ENCODE peak calls at places on chromosomes 5 and 9, in seven cellular contexts. D, G, Y, S, L, M and H are unnamed samples.

GRCh38 chr5:140205216-140205615 is 30.2 kb downstream of the CYSTM1 start:
- DNase-seq in L (no peak), M (no peak), Y (no peak), G (no peak), D (peak), S (peak), H (no peak)

GRCh38 chr9:90141723-90142122 is 500.9 kb downstream of the DIRAS2 start:
- DNase-seq in Y (no peak), S (no peak), D (peak), M (no peak), G (peak), L (no peak), H (peak)

GRCh38 chr9:97615439-97616072 is 17.6 kb downstream of the TSTD2 start:
- DNase-seq in G (peak), Y (peak), L (peak), M (peak), S (peak), D (peak), H (peak)

GRCh38 chr5:11182441-11183080 is 421.5 kb upstream of the DAP start:
- DNase-seq in G (peak), Y (no peak), S (peak), M (peak), L (peak), D (peak), H (peak)

GRCh38 chr9:37635808-37636207 is 14.9 kb upstream of the FRMPD1 start:
- DNase-seq in Y (no peak), M (no peak), G (no peak), D (no peak), S (no peak), L (no peak), H (no peak)

GRCh38 chr9:12777149-12778010 is 2.6 kb downstream of the LURAP1L start:
- DNase-seq in Y (no peak), D (no peak), S (no peak), G (peak), M (no peak), L (no peak), H (no peak)

GRCh38 chr5:100913298-100913697 is 10.2 kb upstream of the ST8SIA4 start:
- DNase-seq in S (no peak), Y (no peak), D (no peak), M (no peak), G (no peak), L (no peak), H (no peak)

GRCh38 chr5:88145603-88146467 is 122.8 kb downstream of the TMEM161B start:
- DNase-seq in Y (no peak), G (no peak), S (no peak), M (no peak), D (no peak), L (no peak), H (no peak)

GRCh38 chr5:157917909-157918809 is 59.2 kb upstream of the CLINT1 start:
- DNase-seq in L (peak), Y (peak), S (peak), M (peak), G (peak), D (peak), H (peak)

GRCh38 chr5:90483206-90483605 is 8.5 kb downstream of the POLR3G start:
- DNase-seq in M (no peak), D (peak), L (no peak), Y (no peak), G (peak), S (no peak), H (no peak)

GRCh38 chr5:132466453-132467291 is 23.9 kb downstream of the IRF1 start:
- DNase-seq in L (no peak), S (peak), G (peak), M (no peak), Y (peak), D (peak), H (peak)

GRCh38 chr9:131839281-131840084 is 99.6 kb upstream of the RAPGEF1 start:
- DNase-seq in G (peak), D (peak), Y (peak), L (no peak), S (peak), M (peak), H (no peak)

GRCh38 chr5:93874491-93874890 is 133.1 kb upstream of the POU5F2 start:
- DNase-seq in M (no peak), L (no peak), G (no peak), S (no peak), Y (no peak), D (peak), H (no peak)

GRCh38 chr5:146499680-146500079 is 16.3 kb downstream of the GPR151 start:
- DNase-seq in G (no peak), M (no peak), D (no peak), L (no peak), S (no peak), Y (no peak), H (no peak)

GRCh38 chr9:125374443-125375309 is 113.0 kb downstream of the GAPVD1 start:
- DNase-seq in D (peak), L (peak), G (peak), M (peak), Y (peak), S (peak), H (peak)

GRCh38 chr5:50595199-50595598 is 71.2 kb upstream of the PARP8 start:
- DNase-seq in D (peak), S (no peak), M (peak), Y (no peak), L (no peak), G (peak), H (no peak)

GRCh38 chr5:148972958-148973357 is 89.9 kb downstream of the SH3TC2 start:
- DNase-seq in L (peak), S (no peak), Y (no peak), M (peak), D (peak), G (peak), H (no peak)

GRCh38 chr5:141965071-141965470 is 3.8 kb upstream of the RNF14 start:
- DNase-seq in G (no peak), Y (no peak), D (no peak), M (no peak), L (no peak), S (no peak), H (no peak)

DNA sequence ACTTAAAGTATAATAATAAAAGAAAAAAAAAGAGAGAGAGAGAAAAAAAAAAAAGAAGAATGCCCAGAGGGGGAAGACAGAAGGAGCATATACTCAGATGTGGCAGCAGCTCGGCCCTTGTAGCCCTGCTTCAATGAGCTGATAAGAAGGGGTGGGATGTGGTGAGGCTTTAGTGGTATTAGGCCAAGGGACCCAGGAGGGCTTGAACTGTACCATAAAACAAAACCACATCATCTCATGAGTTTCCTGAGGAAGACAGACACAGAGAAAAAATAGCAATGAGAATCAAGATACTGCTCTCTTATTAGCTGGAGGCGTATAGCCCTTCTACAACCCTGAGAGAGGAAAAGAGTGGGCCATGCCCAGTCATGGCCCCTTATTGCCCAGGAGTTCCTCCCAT is 72.8 kb downstream of the SLC1A1 start:
- DNase-seq in S (no peak), L (no peak), M (no peak), D (no peak), G (no peak), Y (no peak), H (no peak)
- TF ChIP-seq CTCF in S (no peak), L (no peak), M (no peak), D (no peak), G (no peak), Y (no peak), H (no peak)

GRCh38 chr9:22374021-22374420 is 72.6 kb upstream of the DMRTA1 start:
- DNase-seq in L (no peak), D (no peak), G (no peak), S (no peak), M (no peak), Y (no peak), H (no peak)
- TF ChIP-seq CTCF in L (no peak), D (no peak), G (no peak), S (no peak), M (no peak), Y (no peak), H (no peak)

GRCh38 chr5:72892846-72893245 is 63.0 kb upstream of the FCHO2 start:
- DNase-seq in G (no peak), M (no peak), Y (no peak), S (peak), L (no peak), D (no peak), H (no peak)
- TF ChIP-seq CTCF in G (no peak), M (no peak), Y (no peak), S (no peak), L (no peak), D (no peak), H (no peak)

GRCh38 chr5:172059661-172060100 is 53.2 kb upstream of the FBXW11 start:
- DNase-seq in Y (no peak), L (peak), S (no peak), G (peak), M (no peak), D (peak), H (no peak)
- TF ChIP-seq CTCF in Y (peak), L (peak), S (peak), G (peak), M (peak), D (peak), H (peak)

GRCh38 chr5:1204693-1205242 is 3.4 kb downstream of the SLC6A19 start:
- DNase-seq in D (peak), G (peak), L (peak), M (no peak), Y (no peak), S (peak), H (no peak)
- TF ChIP-seq CTCF in D (peak), G (peak), L (no peak), M (peak), Y (peak), S (no peak), H (no peak)

GRCh38 chr5:55226934-55227737 is at the start of gene MCIDAS:
- DNase-seq in D (peak), S (no peak), Y (peak), L (peak), G (peak), M (no peak), H (peak)
- TF ChIP-seq CTCF in D (peak), S (no peak), Y (no peak), L (peak), G (no peak), M (no peak), H (peak)

GRCh38 chr5:40716590-40716989 is 36.9 kb downstream of the PTGER4 start:
- DNase-seq in M (no peak), S (no peak), D (no peak), L (no peak), Y (no peak), G (no peak), H (peak)

GRCh38 chr5:40720071-40720470 is 35.7 kb downstream of the TTC33 start:
- DNase-seq in M (no peak), Y (no peak), D (no peak), S (no peak), L (no peak), G (no peak), H (no peak)

GRCh38 chr5:40717281-40717680 is 37.6 kb downstream of the PTGER4 start:
- DNase-seq in Y (no peak), M (no peak), D (peak), G (peak), L (no peak), S (no peak), H (no peak)

DNA sequence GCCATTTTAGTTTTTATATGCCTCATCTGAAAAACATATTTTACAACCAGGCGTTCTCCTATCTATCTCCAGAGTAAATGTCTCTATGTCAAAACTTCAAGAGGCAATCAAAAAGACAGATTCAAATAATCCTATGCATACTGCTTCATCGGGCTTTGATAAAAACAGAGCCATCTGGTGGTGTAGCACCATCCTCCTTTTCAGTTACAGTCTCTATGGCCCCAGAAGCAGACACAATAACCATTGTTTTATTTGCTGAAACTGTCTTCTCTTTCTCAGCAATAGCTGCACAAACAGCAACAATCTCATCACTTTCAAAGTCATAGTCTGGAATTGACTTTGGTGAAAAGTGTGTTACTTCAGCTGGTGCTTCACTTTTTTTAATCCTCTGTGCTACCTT is 36.3 kb downstream of the PTGER4 start:
- DNase-seq in S (no peak), D (peak), G (peak), M (no peak), Y (no peak), L (no peak), H (no peak)
- TF ChIP-seq CTCF in S (no peak), D (peak), G (no peak), M (peak), Y (no peak), L (peak), H (no peak)

GRCh38 chr5:124881333-124881732 is 134.9 kb upstream of the ZNF608 start:
- DNase-seq in M (no peak), Y (peak), S (no peak), G (no peak), D (no peak), L (no peak), H (no peak)
- TF ChIP-seq CTCF in M (no peak), Y (no peak), S (no peak), G (no peak), D (no peak), L (no peak), H (no peak)